ENCODE peak calls at places on chromosomes 16 and 17, in ten cellular contexts. C, O, U, J, X, A, B, G, P and L are unnamed samples. For H3K9me3, the result is how much of the 10 kb centered on the place peaks cover.

GRCh38 chr17:3534881-3535252 is 22.7 kb downstream of the TRPV3 start:
- DNase-seq in C (no peak), O (peak), U (peak), J (no peak), X (no peak), A (no peak), B (no peak), G (no peak), P (no peak), L (no peak)

GRCh38 chr17:21286066-21286770 is 1.7 kb downstream of the MAP2K3 start:
- DNase-seq in C (peak), O (peak), U (peak), J (peak), X (peak), A (peak), B (peak), G (peak), P (peak), L (no peak)

GRCh38 chr16:80924372-80924978 is 82.2 kb downstream of the CMC2 start:
- DNase-seq in C (no peak), O (peak), U (peak), J (no peak), X (peak), A (no peak), B (no peak), G (peak), P (no peak), L (no peak)

GRCh38 chr17:69061901-69062556 is 1.3 kb upstream of the ABCA9 start:
- DNase-seq in C (no peak), O (no peak), U (no peak), J (no peak), X (no peak), A (no peak), B (no peak), G (no peak), P (no peak), L (no peak)

GRCh38 chr16:14562691-14563491 is 67.2 kb downstream of the PARN start:
- DNase-seq in C (no peak), O (peak), U (peak), J (no peak), X (peak), A (no peak), B (no peak), G (no peak), P (no peak), L (no peak)

GRCh38 chr16:4548124-4548523 is 8.0 kb upstream of the C16orf96 start:
- DNase-seq in C (no peak), O (no peak), U (peak), J (no peak), X (no peak), A (no peak), B (no peak), G (no peak), P (no peak), L (no peak)

GRCh38 chr17:50107790-50108414 is 12.8 kb downstream of the PDK2 start:
- DNase-seq in C (no peak), O (peak), U (no peak), J (no peak), X (peak), A (no peak), B (no peak), G (no peak), P (no peak), L (no peak)

GRCh38 chr16:72066747-72067146 is 3.7 kb downstream of the HPR start:
- DNase-seq in C (no peak), O (peak), U (no peak), J (no peak), X (peak), A (no peak), B (peak), G (no peak), P (no peak), L (no peak)

GRCh38 chr17:39018267-39019134 is 51.3 kb upstream of the FBXO47 start:
- DNase-seq in C (no peak), O (no peak), U (no peak), J (no peak), X (no peak), A (no peak), B (no peak), G (no peak), P (no peak), L (no peak)

GRCh38 chr17:73625975-73626706 is 18.1 kb downstream of the SDK2 start:
- DNase-seq in C (no peak), O (no peak), U (peak), J (no peak), X (peak), A (no peak), B (no peak), G (no peak), P (no peak), L (no peak)

GRCh38 chr16:74291577-74292208 is 4.9 kb upstream of the PSMD7 start:
- DNase-seq in C (no peak), O (peak), U (no peak), J (no peak), X (peak), A (no peak), B (no peak), G (no peak), P (no peak), L (no peak)

GRCh38 chr16:49048557-49048956 is 233.1 kb downstream of the CBLN1 start:
- DNase-seq in C (no peak), O (no peak), U (no peak), J (no peak), X (peak), A (no peak), B (no peak), G (no peak), P (no peak), L (no peak)

GRCh38 chr17:76492250-76492988 is 8.8 kb downstream of the RHBDF2 start:
- DNase-seq in C (no peak), O (no peak), U (no peak), J (no peak), X (no peak), A (no peak), B (no peak), G (no peak), P (no peak), L (no peak)

GRCh38 chr16:85327731-85328664 is 215.7 kb upstream of the CIBAR2 start:
- DNase-seq in C (no peak), O (no peak), U (no peak), J (no peak), X (no peak), A (no peak), B (no peak), G (peak), P (no peak), L (no peak)

DNA sequence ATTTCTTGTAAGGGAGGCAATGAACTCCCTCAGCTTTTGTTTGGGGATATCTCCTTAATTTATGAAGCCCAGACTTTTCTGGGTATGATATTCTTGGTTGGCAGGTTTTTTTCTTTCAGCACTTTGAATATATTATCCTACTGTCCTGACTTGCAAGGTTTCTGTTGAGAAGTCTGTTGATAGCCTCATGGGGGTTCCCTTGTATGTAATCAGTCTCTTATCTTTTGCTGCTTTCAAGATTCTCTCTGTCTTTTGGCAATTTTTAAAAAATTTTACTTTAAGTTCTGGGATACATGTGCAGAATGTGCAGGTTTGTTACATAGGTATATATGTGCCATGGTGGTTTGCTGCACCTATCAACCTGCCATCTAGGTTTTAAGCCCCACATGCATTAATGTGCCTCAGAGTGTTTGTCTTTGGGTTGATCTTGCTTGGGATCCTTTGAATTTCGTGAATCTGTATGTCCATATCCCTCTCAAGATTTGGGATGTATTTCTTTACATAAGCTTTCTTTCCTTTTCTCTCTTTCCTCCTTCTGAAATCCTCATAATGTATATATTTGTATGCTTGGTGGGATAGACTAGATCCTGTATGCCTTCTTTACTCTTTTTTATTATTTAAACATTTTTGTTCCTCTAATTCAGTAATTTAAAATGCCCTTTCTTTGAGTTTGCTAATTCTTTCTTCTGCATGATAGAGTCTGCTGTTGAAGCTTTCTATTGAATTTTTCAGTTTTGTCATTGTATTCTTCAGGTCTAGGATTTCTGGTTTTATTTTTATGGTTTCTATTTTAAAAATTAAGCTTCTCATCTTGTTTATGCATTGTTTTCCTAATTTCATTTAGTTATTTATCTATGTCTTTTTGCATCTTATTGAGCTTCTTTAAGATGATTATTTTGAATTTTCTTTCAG is 5.2 kb upstream of the KRT25 start:
- DNase-seq in C (no peak), O (no peak), U (no peak), J (no peak), X (no peak), A (no peak), B (no peak), G (no peak), P (no peak), L (no peak)
- H3K9me3 ChIP-seq in C (under half), O (under half), U (under half), J (under half), X (under half), A (under half), B (under half), G (under half), P (under half), L (under half)

DNA sequence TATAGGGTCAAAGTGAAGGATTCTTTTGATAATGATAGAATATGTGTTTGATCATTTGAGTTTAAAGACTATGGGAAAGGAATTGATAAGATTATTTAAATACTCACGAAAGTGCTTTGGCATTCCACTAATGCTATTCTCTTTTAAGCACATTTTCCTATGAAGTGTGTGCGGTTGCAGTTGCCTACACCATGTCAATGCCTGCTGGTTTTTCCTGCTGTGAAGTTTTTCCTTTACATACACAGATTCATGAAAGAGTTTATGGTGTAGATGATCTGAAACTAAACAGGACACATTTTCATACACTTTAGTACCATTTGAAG is 78.7 kb downstream of the VMP1 start:
- DNase-seq in C (no peak), O (no peak), U (no peak), J (no peak), X (no peak), A (no peak), B (no peak), G (no peak), P (no peak), L (no peak)
- H3K9me3 ChIP-seq in C (under half), O (under half), U (under half), J (under half), X (under half), A (under half), B (under half), G (under half), P (under half), L (under half)

DNA sequence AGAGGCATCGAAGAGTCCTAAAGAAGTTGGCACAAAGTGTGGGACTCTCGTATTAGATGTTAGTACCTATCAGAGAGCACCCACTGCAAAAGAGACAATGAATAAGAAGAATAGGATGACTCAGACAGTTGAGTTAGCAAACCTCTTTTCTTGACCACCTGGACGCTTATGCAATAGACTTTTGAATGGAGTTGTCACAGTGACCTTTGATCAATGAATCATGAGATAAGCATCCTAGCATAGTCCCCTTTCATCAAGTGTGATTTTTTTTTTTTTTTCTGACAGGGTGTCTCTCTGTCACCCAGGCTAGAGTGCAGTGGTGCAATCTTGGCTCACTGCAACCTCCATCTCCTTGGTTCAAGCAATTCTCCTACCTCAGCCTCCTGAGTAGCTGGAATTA is 1417.9 kb upstream of the GOT2 start:
- DNase-seq in C (no peak), O (no peak), U (no peak), J (no peak), X (peak), A (no peak), B (no peak), G (no peak), P (no peak), L (no peak)
- H3K9me3 ChIP-seq in C (under half), O (under half), U (under half), J (under half), X (under half), A (under half), B (under half), G (under half), P (under half), L (under half)

GRCh38 chr16:35492225-35492624 is 2032.8 kb downstream of the TP53TG3F start:
- DNase-seq in C (no peak), O (no peak), U (no peak), J (no peak), X (no peak), A (no peak), B (no peak), G (peak), P (no peak), L (no peak)

DNA sequence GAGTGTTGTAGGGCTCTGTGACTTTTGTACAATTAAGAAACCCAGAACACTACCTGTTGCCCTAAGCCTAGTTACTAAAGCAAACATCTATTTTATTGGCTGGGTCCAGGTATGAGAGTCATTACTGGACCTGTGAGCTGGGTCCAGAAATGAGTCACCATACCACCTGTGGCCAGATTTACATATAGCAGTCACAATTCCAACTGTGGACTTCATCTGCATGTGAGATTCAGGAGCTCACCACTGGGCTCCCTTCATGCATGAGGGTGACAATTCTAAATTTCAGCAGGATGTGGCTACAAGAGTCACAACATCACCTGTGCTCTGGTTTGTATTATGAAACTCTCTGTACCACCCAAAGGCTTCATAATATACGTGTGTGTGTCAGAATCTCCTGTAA is 2038.0 kb downstream of the TP53TG3F start:
- DNase-seq in C (no peak), O (no peak), U (no peak), J (no peak), X (no peak), A (no peak), B (no peak), G (no peak), P (no peak), L (no peak)
- H3K9me3 ChIP-seq in C (under half), O (under half), U (under half), J (under half), X (under half), A (under half), B (under half), G (under half), P (under half), L (under half)

DNA sequence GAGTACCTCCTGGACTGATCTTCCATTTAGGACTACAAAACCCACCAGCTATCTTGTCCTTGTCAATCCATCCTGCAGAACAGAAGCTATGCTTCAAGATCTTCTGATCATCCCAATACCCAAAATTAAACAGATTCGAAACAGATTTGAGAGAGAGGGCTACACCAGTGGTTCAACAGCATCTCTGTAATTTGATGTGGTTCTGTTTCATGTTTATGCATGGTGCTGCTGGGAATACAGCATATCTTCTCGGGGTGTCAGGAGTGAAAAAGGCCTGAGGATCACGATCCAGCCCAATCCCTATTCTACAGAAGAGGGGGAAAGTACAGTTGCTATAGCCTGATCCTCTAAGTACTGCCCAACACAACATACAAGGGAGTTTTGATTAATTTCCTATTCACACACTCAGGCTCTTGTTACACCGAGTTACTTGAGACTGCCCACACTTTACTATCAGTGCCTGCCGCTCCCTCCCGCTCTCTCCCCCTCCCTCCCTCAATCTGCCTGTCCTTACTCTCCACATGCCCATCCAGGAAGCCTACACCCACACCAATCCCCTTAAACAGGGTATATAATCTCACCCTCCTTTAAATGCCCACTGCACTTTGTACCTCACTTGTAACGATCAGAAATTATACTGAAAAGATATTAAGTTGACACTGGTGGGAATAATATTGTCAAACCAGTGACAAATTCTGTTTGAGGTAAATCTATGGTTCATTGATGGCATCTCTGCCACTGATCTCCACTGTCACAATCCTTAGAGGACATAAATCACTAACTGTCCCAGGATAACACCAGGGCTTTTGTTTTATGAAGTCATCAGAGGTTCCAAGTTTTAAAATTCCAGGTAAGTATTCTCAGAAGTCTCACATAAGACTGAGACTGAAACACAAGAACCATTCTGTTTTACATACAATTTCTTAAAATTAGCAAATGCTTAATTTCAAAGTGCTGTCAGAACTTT is 89.3 kb upstream of the PLEKHM1 start:
- DNase-seq in C (no peak), O (peak), U (no peak), J (no peak), X (no peak), A (no peak), B (no peak), G (no peak), P (no peak), L (no peak)
- H3K9me3 ChIP-seq in C (under half), O (under half), U (under half), J (under half), X (under half), A (under half), B (under half), G (under half), P (under half), L (under half)